ENCODE peak calls at places on chromosomes 2 and 18, in nine cellular contexts. C, T, N, I, H, E, Q, V and B are unnamed samples.

GRCh38 chr18:13158428-13158827 is 60.1 kb upstream of the LDLRAD4 start:
- DNase-seq in C (no peak), T (no peak), N (no peak), I (no peak), H (no peak), E (no peak), Q (no peak), V (no peak), B (no peak)

GRCh38 chr2:217153433-217153997 is 293.7 kb upstream of the TNP1 start:
- DNase-seq in C (no peak), T (no peak), N (no peak), I (no peak), H (no peak), E (no peak), Q (no peak), V (no peak), B (no peak)

GRCh38 chr2:96552284-96553175 is 16.0 kb downstream of the ARID5A start:
- DNase-seq in C (no peak), T (no peak), N (no peak), I (no peak), H (no peak), E (no peak), Q (peak; percentile 37), V (peak; percentile 72), B (no peak)

GRCh38 chr2:43313642-43314017 is 87.2 kb upstream of the ZFP36L2 start:
- DNase-seq in C (no peak), T (no peak), N (no peak), I (no peak), H (no peak), E (no peak), Q (no peak), V (no peak), B (no peak)

GRCh38 chr2:226581661-226582060 is 218.0 kb downstream of the IRS1 start:
- DNase-seq in C (no peak), T (no peak), N (no peak), I (no peak), H (no peak), E (no peak), Q (no peak), V (no peak), B (no peak)

GRCh38 chr18:75936862-75937261 is 509.4 kb upstream of the SMIM21 start:
- DNase-seq in C (no peak), T (no peak), N (no peak), I (no peak), H (no peak), E (no peak), Q (no peak), V (no peak), B (no peak)

GRCh38 chr18:72174972-72175649 is 369.0 kb downstream of the CBLN2 start:
- DNase-seq in C (no peak), T (no peak), N (no peak), I (no peak), H (no peak), E (no peak), Q (no peak), V (no peak), B (no peak)

GRCh38 chr2:238875531-238876231 is 27.8 kb downstream of the TWIST2 start:
- DNase-seq in C (no peak), T (no peak), N (no peak), I (no peak), H (no peak), E (no peak), Q (no peak), V (peak; percentile 77), B (no peak)

GRCh38 chr18:56575819-56576663 is 62.4 kb downstream of the TXNL1 start:
- DNase-seq in C (peak; percentile 26), T (no peak), N (no peak), I (peak; percentile 53), H (no peak), E (no peak), Q (no peak), V (no peak), B (no peak)

GRCh38 chr18:32271649-32272324 is 81.9 kb downstream of the MEP1B start:
- DNase-seq in C (peak; percentile 34), T (no peak), N (no peak), I (no peak), H (peak; percentile 15), E (peak; percentile 29), Q (no peak), V (no peak), B (no peak)

GRCh38 chr2:217689053-217689452 is 313.7 kb downstream of the TNS1 start:
- DNase-seq in C (no peak), T (no peak), N (no peak), I (no peak), H (no peak), E (no peak), Q (no peak), V (no peak), B (no peak)

GRCh38 chr2:102848366-102848839 is 86.6 kb downstream of the TMEM182 start:
- DNase-seq in C (peak; percentile 82), T (no peak), N (peak; percentile 85), I (peak; percentile 36), H (no peak), E (peak; percentile 73), Q (no peak), V (no peak), B (no peak)

GRCh38 chr2:222655406-222655747 is 515 bp downstream of the FARSB start:
- DNase-seq in C (peak; percentile 24), T (no peak), N (no peak), I (peak; percentile 9), H (no peak), E (no peak), Q (no peak), V (no peak), B (no peak)

GRCh38 chr2:217370391-217370790 is 510.5 kb upstream of the TNP1 start:
- DNase-seq in C (peak; percentile 72), T (no peak), N (no peak), I (peak; percentile 87), H (no peak), E (no peak), Q (no peak), V (no peak), B (no peak)

GRCh38 chr2:191818725-191819333 is 28.1 kb downstream of the CAVIN2 start:
- DNase-seq in C (no peak), T (no peak), N (no peak), I (peak; percentile 25), H (no peak), E (no peak), Q (no peak), V (no peak), B (no peak)

GRCh38 chr2:174693344-174693743 is 70.9 kb downstream of the CHRNA1 start:
- DNase-seq in C (no peak), T (no peak), N (no peak), I (no peak), H (no peak), E (no peak), Q (no peak), V (no peak), B (no peak)

GRCh38 chr2:141384676-141385075 is 746.1 kb downstream of the LRP1B start:
- DNase-seq in C (no peak), T (no peak), N (no peak), I (peak; percentile 7), H (no peak), E (no peak), Q (no peak), V (no peak), B (no peak)

GRCh38 chr2:216317831-216318230 is 54.5 kb downstream of the MARCHF4 start:
- DNase-seq in C (no peak), T (no peak), N (no peak), I (no peak), H (no peak), E (no peak), Q (no peak), V (no peak), B (no peak)

GRCh38 chr2:38438536-38439225 is 61.6 kb upstream of the ATL2 start:
- DNase-seq in C (no peak), T (no peak), N (no peak), I (no peak), H (no peak), E (peak; percentile 22), Q (no peak), V (no peak), B (no peak)
- H3K27ac ChIP-seq in C (no peak overlapping the region), T (peak overlapping the region; percentile 89), N (no peak overlapping the region), I (no peak overlapping the region), H (no peak overlapping the region), E (no peak overlapping the region), Q (no peak overlapping the region), V (no peak overlapping the region), B (no peak overlapping the region)

GRCh38 chr18:23462876-23463275 is 9.8 kb downstream of the RIOK3 start:
- DNase-seq in C (no peak), T (no peak), N (no peak), I (no peak), H (no peak), E (no peak), Q (no peak), V (no peak), B (no peak)
- H3K27ac ChIP-seq in C (no peak overlapping the region), T (no peak overlapping the region), N (no peak overlapping the region), I (no peak overlapping the region), H (no peak overlapping the region), E (no peak overlapping the region), Q (no peak overlapping the region), V (no peak overlapping the region), B (no peak overlapping the region)

DNA sequence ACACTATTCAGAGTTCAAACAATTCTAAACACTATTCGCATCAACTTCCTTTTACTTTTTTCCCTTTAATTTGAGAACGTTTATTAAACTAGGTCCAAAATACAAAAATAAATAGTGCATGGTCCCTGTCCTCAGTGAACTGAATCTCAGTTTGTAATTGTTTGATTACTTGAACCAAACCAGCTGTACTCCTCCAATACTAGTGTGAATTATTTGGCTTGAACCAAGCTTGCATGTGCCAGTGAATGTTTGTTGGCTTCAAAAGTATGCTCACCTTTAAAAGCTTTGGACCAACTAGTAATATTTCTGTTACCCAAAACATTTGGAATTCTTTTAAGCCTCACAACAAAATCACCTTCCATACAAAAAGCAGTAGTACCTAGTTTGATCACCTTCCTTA is 15.5 kb downstream of the CCNT2 start:
- DNase-seq in C (no peak), T (no peak), N (no peak), I (no peak), H (no peak), E (no peak), Q (no peak), V (no peak), B (no peak)
- H3K27ac ChIP-seq in C (no peak overlapping the region), T (no peak overlapping the region), N (no peak overlapping the region), I (no peak overlapping the region), H (no peak overlapping the region), E (peak overlapping the region; percentile 68), Q (no peak overlapping the region), V (no peak overlapping the region), B (no peak overlapping the region)

GRCh38 chr2:66041902-66042657 is 392.8 kb upstream of the MEIS1 start:
- DNase-seq in C (no peak), T (no peak), N (no peak), I (no peak), H (no peak), E (no peak), Q (no peak), V (no peak), B (no peak)
- H3K27ac ChIP-seq in C (no peak overlapping the region), T (no peak overlapping the region), N (no peak overlapping the region), I (no peak overlapping the region), H (no peak overlapping the region), E (no peak overlapping the region), Q (no peak overlapping the region), V (no peak overlapping the region), B (no peak overlapping the region)